ENCODE peak calls at places on chromosomes 4 and X, in six cellular contexts. C is mammary epithelial cell, M is pancreas, J is stomach, E is mucosa of descending colon, U is OCI-LY7. Z is an unnamed sample. For H3K4me1, the result is how much of the 10 kb centered on the place peaks cover.

GRCh38 chr4:150090836-150091235 is 12.6 kb downstream of the DCLK2 start:
- DNase-seq in C (no peak), M (no peak), J (no peak), E (no peak), U (no peak), Z (no peak)

GRCh38 chr4:184953971-184954370 is 64.3 kb upstream of the HELT start:
- DNase-seq in C (peak), M (no peak), J (no peak), E (no peak), U (no peak), Z (no peak)

GRCh38 chr4:71050809-71051208 is 57.4 kb downstream of the DCK start:
- DNase-seq in C (no peak), M (no peak), J (no peak), E (no peak), U (no peak), Z (no peak)

GRCh38 chrX:154401045-154401799 is 3.0 kb downstream of the RPL10 start:
- DNase-seq in C (no peak), M (peak), J (no peak), E (no peak), U (peak), Z (no peak)

GRCh38 chr4:186013404-186014186 is 55.4 kb upstream of the TLR3 start:
- DNase-seq in C (no peak), M (no peak), J (no peak), E (no peak), U (no peak), Z (no peak)

GRCh38 chrX:22634081-22634480 is 361.4 kb downstream of the CBLL2 start:
- DNase-seq in C (peak), M (no peak), J (no peak), E (no peak), U (no peak), Z (no peak)

GRCh38 chr4:26152051-26152450 is 168.8 kb upstream of the RBPJ start:
- DNase-seq in C (no peak), M (no peak), J (no peak), E (no peak), U (no peak), Z (no peak)

GRCh38 chr4:21888195-21888976 is 60.2 kb downstream of the KCNIP4 start:
- DNase-seq in C (peak), M (no peak), J (no peak), E (no peak), U (no peak), Z (no peak)

GRCh38 chrX:40521868-40522450 is 58.8 kb upstream of the ATP6AP2 start:
- DNase-seq in C (no peak), M (no peak), J (no peak), E (no peak), U (no peak), Z (no peak)

GRCh38 chr4:165011403-165011802 is 20.4 kb upstream of the TRIM60 start:
- DNase-seq in C (peak), M (no peak), J (no peak), E (no peak), U (no peak), Z (no peak)

GRCh38 chrX:147522986-147523385 is 388.7 kb upstream of the FMR1 start:
- DNase-seq in C (no peak), M (no peak), J (no peak), E (no peak), U (no peak), Z (no peak)

GRCh38 chr4:147340547-147341225 is 140.2 kb upstream of the EDNRA start:
- DNase-seq in C (peak), M (no peak), J (no peak), E (no peak), U (no peak), Z (no peak)

GRCh38 chr4:151946718-151947117 is 185.9 kb upstream of the GATB start:
- DNase-seq in C (no peak), M (no peak), J (no peak), E (no peak), U (no peak), Z (no peak)

GRCh38 chr4:94826206-94826605 is 68.5 kb downstream of the BMPR1B start:
- DNase-seq in C (no peak), M (no peak), J (no peak), E (no peak), U (no peak), Z (no peak)

GRCh38 chr4:7831330-7831729 is 108.3 kb downstream of the AFAP1 start:
- DNase-seq in C (no peak), M (no peak), J (no peak), E (no peak), U (no peak), Z (no peak)

GRCh38 chrX:13432776-13433605 is 113.1 kb upstream of the ATXN3L start:
- DNase-seq in C (no peak), M (no peak), J (no peak), E (no peak), U (no peak), Z (no peak)

GRCh38 chr4:105765690-105766407 is 57.3 kb downstream of the GSTCD start:
- DNase-seq in C (peak), M (no peak), J (no peak), E (no peak), U (no peak), Z (no peak)

GRCh38 chr4:81491943-81492342 is 20.2 kb upstream of the RASGEF1B start:
- DNase-seq in C (peak), M (no peak), J (no peak), E (no peak), U (peak), Z (no peak)

GRCh38 chrX:102610905-102611304 is 11.6 kb downstream of the ARMCX5 start:
- DNase-seq in C (no peak), M (no peak), J (no peak), E (no peak), U (no peak), Z (no peak)

GRCh38 chr4:185119927-185120630 is 23.0 kb upstream of the SLC25A4 start:
- DNase-seq in C (no peak), M (no peak), J (no peak), E (no peak), U (no peak), Z (no peak)

GRCh38 chrX:104376937-104377336 is 122.2 kb upstream of the ESX1 start:
- DNase-seq in C (peak), M (no peak), J (no peak), E (no peak), U (no peak), Z (no peak)

DNA sequence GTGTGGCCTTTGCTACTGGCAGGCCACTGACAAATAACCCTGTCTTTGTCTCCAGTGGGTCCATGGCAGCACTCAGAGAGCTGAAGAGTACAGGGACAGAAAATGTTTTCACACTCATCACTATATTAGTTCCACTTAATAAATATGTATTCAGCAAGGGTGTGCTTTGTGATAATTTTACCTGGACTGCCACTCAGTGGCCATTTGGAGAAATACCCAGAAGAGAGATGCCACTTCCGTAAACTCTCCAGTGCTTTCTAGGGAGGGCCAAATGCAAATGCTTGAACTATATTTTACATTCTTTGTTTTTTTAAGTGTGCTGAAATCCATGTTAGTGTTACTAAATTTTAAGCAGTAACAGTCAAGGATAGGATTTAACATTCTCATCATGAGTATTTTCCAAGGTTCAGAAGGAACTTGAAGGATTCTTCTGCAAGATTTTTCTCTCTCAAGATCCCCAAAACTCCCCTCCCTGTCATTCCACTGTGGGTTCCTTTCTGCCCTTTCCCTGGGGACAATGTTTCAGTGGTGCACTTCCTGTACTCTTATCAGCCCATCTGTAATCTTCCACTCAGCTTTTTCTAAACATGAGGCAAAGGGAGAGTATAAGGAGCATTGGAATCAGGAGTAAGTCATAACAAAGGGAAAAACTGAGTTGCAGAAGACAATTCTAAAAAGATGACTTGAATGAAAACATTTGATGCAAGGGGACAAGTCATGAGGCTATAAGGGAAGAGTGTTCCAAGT is 46.0 kb downstream of the TFDP3 start:
- DNase-seq in C (peak), M (no peak), J (no peak), E (no peak), U (peak), Z (no peak)
- TF ChIP-seq CTCF in C (peak), M (peak), J (no peak), E (peak), U (peak), Z (no peak)

GRCh38 chr4:159105063-159105414 is 2.2 kb downstream of the RAPGEF2 start:
- DNase-seq in C (peak), M (no peak), J (no peak), E (no peak), U (no peak), Z (no peak)

GRCh38 chr4:159106636-159107035 is 3.8 kb downstream of the RAPGEF2 start:
- DNase-seq in C (no peak), M (no peak), J (no peak), E (no peak), U (no peak), Z (no peak)

GRCh38 chr4:159103406-159104131 is 690 bp downstream of the RAPGEF2 start:
- DNase-seq in C (peak), M (peak), J (peak), E (peak), U (peak), Z (no peak)

GRCh38 chr4:159107203-159107921 is 4.5 kb downstream of the RAPGEF2 start:
- DNase-seq in C (peak), M (no peak), J (no peak), E (no peak), U (no peak), Z (no peak)

DNA sequence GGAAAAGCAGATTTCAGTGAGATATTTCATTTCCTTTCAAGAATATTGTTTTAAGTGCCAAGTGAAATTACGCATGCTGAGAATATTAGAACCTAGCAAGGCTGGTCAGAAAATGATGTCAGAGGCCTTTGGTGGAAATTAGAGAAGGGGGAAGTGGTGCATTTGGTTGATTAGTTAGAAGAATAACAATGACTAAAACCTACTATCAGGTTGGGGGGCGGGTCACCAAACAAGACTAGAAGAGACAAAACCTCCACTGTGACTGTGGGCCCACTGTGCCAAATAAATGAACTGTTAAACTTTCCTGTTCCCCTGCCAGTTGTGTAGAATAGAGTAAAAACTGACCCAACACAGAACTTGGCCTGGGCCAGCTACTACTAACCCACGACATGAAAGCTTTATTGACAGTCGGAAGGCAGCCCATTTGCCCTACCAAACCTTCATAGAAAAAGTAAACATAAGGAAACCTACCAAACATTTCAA is 2.9 kb downstream of the RAPGEF2 start:
- DNase-seq in C (peak), M (peak), J (no peak), E (no peak), U (no peak), Z (no peak)
- H3K4me1 ChIP-seq in C (under half), M (under half), J (half or more), E (under half), U (under half), Z (under half)

GRCh38 chr4:1417522-1418390 is 11.5 kb upstream of the NKX1-1 start:
- DNase-seq in C (no peak), M (no peak), J (peak), E (peak), U (no peak), Z (no peak)
- TF ChIP-seq CTCF in C (no peak), M (no peak), J (no peak), E (no peak), U (no peak), Z (no peak)

GRCh38 chr4:2396781-2397368 is 21.6 kb downstream of the ZFYVE28 start:
- DNase-seq in C (no peak), M (no peak), J (no peak), E (peak), U (no peak), Z (no peak)
- H3K4me1 ChIP-seq in C (under half), M (under half), J (under half), E (under half), U (under half), Z (under half)

DNA sequence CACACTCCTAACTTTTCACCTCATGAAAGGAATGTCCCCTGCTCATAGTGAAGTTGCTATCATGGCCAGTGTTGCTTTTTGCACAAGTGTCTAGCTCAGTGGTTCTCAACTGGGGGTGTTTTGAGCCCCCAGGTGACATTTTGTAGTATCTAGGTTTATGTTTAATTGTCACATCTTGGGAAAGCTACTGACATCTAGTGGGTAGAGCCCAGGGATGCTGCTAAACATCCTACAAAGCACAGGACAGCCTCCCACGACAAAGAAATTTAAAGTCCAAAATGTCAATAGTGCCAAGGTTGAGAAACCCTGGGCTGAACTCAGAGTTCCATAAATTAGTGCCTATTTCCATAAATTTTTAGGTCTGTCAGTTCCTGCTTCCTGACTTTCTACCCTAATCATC is 70.7 kb upstream of the HCCS start:
- DNase-seq in C (no peak), M (no peak), J (no peak), E (no peak), U (no peak), Z (no peak)
- TF ChIP-seq CTCF in C (peak), M (no peak), J (no peak), E (no peak), U (no peak), Z (no peak)

Z was measured in vagina.